ENCODE peak calls at places on chromosomes 13 and 19, in four cellular contexts. A is GM12892, E is HL-60, V is HepG2. O is an unnamed sample.

GRCh38 chr19:55188620-55189019 is 8.5 kb upstream of the SYT5 start:
- DNase-seq in A (no peak), E (no peak), V (no peak), O (no peak)

GRCh38 chr13:107678075-107678689 is 537.2 kb downstream of the LIG4 start:
- DNase-seq in A (no peak), E (no peak), V (no peak), O (no peak)

GRCh38 chr19:37874784-37875183 is 31.6 kb downstream of the WDR87 start:
- DNase-seq in A (no peak), E (no peak), V (peak), O (no peak)

GRCh38 chr19:11577451-11578341 is at the start of gene ACP5:
- DNase-seq in A (no peak), E (no peak), V (no peak), O (no peak)

GRCh38 chr13:86563308-86563707 is 764.1 kb upstream of the SLITRK6 start:
- DNase-seq in A (no peak), E (no peak), V (no peak), O (no peak)

GRCh38 chr13:30802953-30803478 is 67.7 kb downstream of the ALOX5AP start:
- DNase-seq in A (peak), E (peak), V (peak), O (peak)

GRCh38 chr13:22893149-22893548 is 287.6 kb upstream of the SGCG start:
- DNase-seq in A (no peak), E (no peak), V (no peak), O (no peak)

GRCh38 chr19:7417671-7418324 is 69.1 kb downstream of the ARHGEF18 start:
- DNase-seq in A (no peak), E (no peak), V (no peak), O (no peak)

GRCh38 chr19:41548954-41549688 is 26.8 kb upstream of the CEACAM21 start:
- DNase-seq in A (no peak), E (peak), V (no peak), O (no peak)

GRCh38 chr19:10238172-10238783 is 7.1 kb upstream of the S1PR2 start:
- DNase-seq in A (no peak), E (no peak), V (peak), O (no peak)

GRCh38 chr19:35253316-35254286 is 4.8 kb downstream of the LSR start:
- DNase-seq in A (no peak), E (no peak), V (peak), O (no peak)

GRCh38 chr13:40776681-40777165 is 5.7 kb upstream of the MRPS31 start:
- DNase-seq in A (no peak), E (peak), V (no peak), O (no peak)

GRCh38 chr13:99766641-99767045 is 204.9 kb downstream of the ZIC5 start:
- DNase-seq in A (no peak), E (no peak), V (peak), O (no peak)

GRCh38 chr13:114025432-114026127 is 51.7 kb upstream of the C13orf46 start:
- DNase-seq in A (no peak), E (no peak), V (no peak), O (no peak)

GRCh38 chr19:40576181-40576584 is 490 bp upstream of the SHKBP1 start:
- DNase-seq in A (no peak), E (no peak), V (no peak), O (no peak)

GRCh38 chr19:55670280-55671053 is 4.6 kb upstream of the EPN1 start:
- DNase-seq in A (no peak), E (peak), V (no peak), O (no peak)

GRCh38 chr19:36009633-36010379 is 1.2 kb upstream of the SYNE4 start:
- DNase-seq in A (no peak), E (no peak), V (no peak), O (no peak)

GRCh38 chr19:3178377-3178972 is at the start of gene S1PR4:
- DNase-seq in A (peak), E (no peak), V (no peak), O (peak)

GRCh38 chr13:44617648-44618047 is 41.5 kb upstream of the TSC22D1 start:
- DNase-seq in A (no peak), E (no peak), V (no peak), O (no peak)

GRCh38 chr19:41351339-41352245 is 2.1 kb downstream of the TGFB1 start:
- DNase-seq in A (peak), E (peak), V (no peak), O (peak)

GRCh38 chr13:113148940-113149503 is 9.4 kb upstream of the PROZ start:
- DNase-seq in A (no peak), E (no peak), V (no peak), O (no peak)

GRCh38 chr13:29886446-29886845 is 36.0 kb upstream of the UBL3 start:
- DNase-seq in A (no peak), E (no peak), V (no peak), O (no peak)

GRCh38 chr19:11673608-11674041 is 65.1 kb downstream of the ZNF823 start:
- DNase-seq in A (no peak), E (no peak), V (peak), O (no peak)

GRCh38 chr13:105445793-105446192 is 1089.7 kb downstream of the EFNB2 start:
- DNase-seq in A (no peak), E (no peak), V (no peak), O (no peak)

GRCh38 chr13:29703421-29703820 is 107.9 kb upstream of the SLC7A1 start:
- DNase-seq in A (no peak), E (no peak), V (no peak), O (no peak)

GRCh38 chr13:105627270-105627669 is 908.2 kb downstream of the EFNB2 start:
- DNase-seq in A (no peak), E (no peak), V (no peak), O (no peak)

GRCh38 chr19:51699170-51699569 is 6.0 kb downstream of the SPACA6 start:
- DNase-seq in A (no peak), E (no peak), V (no peak), O (no peak)

GRCh38 chr13:50840327-50840726 is 3.2 kb downstream of the DLEU7 start:
- DNase-seq in A (no peak), E (no peak), V (no peak), O (no peak)

GRCh38 chr13:101714195-101714594 is 261.7 kb downstream of the ITGBL1 start:
- DNase-seq in A (no peak), E (no peak), V (no peak), O (no peak)

GRCh38 chr19:51368366-51369282 is at the start of gene CLDND2:
- DNase-seq in A (no peak), E (peak), V (no peak), O (no peak)

GRCh38 chr13:87669379-87669978 is 1.7 kb upstream of the SLITRK5 start:
- DNase-seq in A (no peak), E (peak), V (peak), O (no peak)

GRCh38 chr13:29855784-29856183 is 5.4 kb upstream of the UBL3 start:
- DNase-seq in A (no peak), E (no peak), V (no peak), O (no peak)

GRCh38 chr19:27972291-27973040 is 1240.5 kb downstream of the UQCRFS1 start:
- DNase-seq in A (no peak), E (no peak), V (no peak), O (no peak)

GRCh38 chr19:17125052-17125727 is 49.6 kb downstream of the MYO9B start:
- DNase-seq in A (peak), E (no peak), V (no peak), O (peak)

GRCh38 chr13:26839682-26840081 is 79.1 kb upstream of the GPR12 start:
- DNase-seq in A (no peak), E (no peak), V (no peak), O (no peak)

GRCh38 chr19:44794610-44795009 is 14.3 kb upstream of the BCAM start:
- DNase-seq in A (no peak), E (no peak), V (no peak), O (no peak)
- TF ChIP-seq POLR2AphosphoS5 in A (no peak), E (no peak), V (no peak), O (no peak)

GRCh38 chr19:32363175-32363574 is 17.8 kb downstream of the ZNF507 start:
- DNase-seq in A (no peak), E (no peak), V (peak), O (no peak)
- TF ChIP-seq POLR2AphosphoS5 in A (no peak), E (no peak), V (no peak), O (no peak)

GRCh38 chr19:12783849-12784393 is 7.4 kb upstream of the JUNB start:
- DNase-seq in A (no peak), E (no peak), V (peak), O (no peak)
- TF ChIP-seq POLR2AphosphoS5 in A (no peak), E (no peak), V (no peak), O (no peak)

GRCh38 chr13:109667754-109668360 is 118.5 kb downstream of the IRS2 start:
- DNase-seq in A (no peak), E (no peak), V (no peak), O (no peak)
- TF ChIP-seq POLR2AphosphoS5 in A (no peak), E (no peak), V (no peak), O (no peak)

GRCh38 chr13:46556380-46556779 is 3.4 kb downstream of the LRCH1 start:
- DNase-seq in A (no peak), E (no peak), V (no peak), O (no peak)
- TF ChIP-seq POLR2AphosphoS5 in A (no peak), E (no peak), V (no peak), O (no peak)

GRCh38 chr19:23263396-23263795 is 13.2 kb upstream of the ZNF724 start:
- DNase-seq in A (no peak), E (no peak), V (no peak), O (no peak)
- TF ChIP-seq POLR2AphosphoS5 in A (no peak), E (no peak), V (no peak), O (no peak)